ENCODE peak calls at places on chromosomes 16 and 17, in ten cellular contexts. Y is AG10803, Q is mesendoderm, I is HCT116, N is choroid plexus epithelial cell, X is BJ, D is mucosa of gallbladder, G is NCI-H1694 treated with DMSO at 0.1 percent for 48 hours, B is SJSA1, A is HepG2. E is an unnamed sample.
A peak's percentile ranks its signal among the peaks of the same experiment; 100 is the strongest.

GRCh38 chr16:66653581-66654350 is 42.8 kb downstream of the CMTM4 start:
- DNase-seq in Y (peak; percentile 49), B (no peak), D (no peak), X (no peak), G (no peak), I (no peak), N (peak; percentile 43), A (no peak), Q (no peak), E (no peak)

GRCh38 chr17:76953926-76954325 is 85.7 kb downstream of the MGAT5B start:
- DNase-seq in N (no peak), D (no peak), B (no peak), X (no peak), Y (no peak), I (no peak), G (no peak), A (no peak), Q (no peak), E (no peak)

GRCh38 chr17:49968380-49969133 is 433 bp upstream of the DLX4 start:
- DNase-seq in D (peak; percentile 38), X (peak; percentile 30), I (peak; percentile 75), Y (peak; percentile 76), B (peak; percentile 79), A (peak; percentile 54), Q (peak; percentile 93), N (peak; percentile 67), G (peak; percentile 81), E (no peak)

GRCh38 chr17:81119223-81120148 is 45.8 kb upstream of the PVALEF start:
- DNase-seq in A (no peak), I (peak; percentile 99), X (peak; percentile 17), B (peak; percentile 92), Y (peak; percentile 84), D (peak; percentile 88), Q (peak; percentile 98), N (peak; percentile 92), G (no peak), E (peak; percentile 88)

GRCh38 chr16:81543571-81543970 is 99.0 kb downstream of the CMIP start:
- DNase-seq in X (no peak), D (no peak), G (no peak), I (no peak), A (no peak), N (peak; percentile 54), Q (no peak), Y (no peak), B (no peak), E (no peak)

GRCh38 chr16:29804455-29805231 is 1.7 kb upstream of the MAZ start:
- DNase-seq in D (no peak), A (no peak), Q (peak; percentile 40), X (no peak), N (peak; percentile 58), G (no peak), B (peak; percentile 27), I (no peak), Y (peak; percentile 55), E (no peak)

GRCh38 chr16:179431-179830 is 828 bp upstream of the HBQ1 start:
- DNase-seq in Q (no peak), A (no peak), I (no peak), G (no peak), N (no peak), X (no peak), Y (no peak), D (no peak), B (no peak), E (no peak)

GRCh38 chr17:76153640-76154039 is 12.6 kb upstream of the FOXJ1 start:
- DNase-seq in D (no peak), Y (peak; percentile 11), A (peak; percentile 58), B (no peak), N (peak; percentile 56), G (no peak), Q (peak; percentile 58), I (no peak), X (no peak), E (no peak)

GRCh38 chr16:85350973-85351372 is 238.7 kb upstream of the CIBAR2 start:
- DNase-seq in Q (no peak), G (peak; percentile 97), A (no peak), B (peak; percentile 94), Y (peak; percentile 97), D (peak; percentile 96), N (peak; percentile 89), I (peak; percentile 97), X (peak; percentile 58), E (peak; percentile 92)

GRCh38 chr16:86669285-86669805 is 91.0 kb downstream of the FOXL1 start:
- DNase-seq in X (no peak), I (no peak), D (no peak), A (no peak), N (no peak), Y (no peak), Q (no peak), G (no peak), B (no peak), E (no peak)

GRCh38 chr17:44774271-44775135 is 15.7 kb downstream of the ADAM11 start:
- DNase-seq in Y (peak; percentile 60), I (peak; percentile 57), X (no peak), G (peak; percentile 75), N (peak; percentile 78), Q (peak; percentile 92), A (peak; percentile 83), B (peak; percentile 90), D (peak; percentile 87), E (peak; percentile 26)

GRCh38 chr17:19747829-19748806 is at the start of gene ALDH3A1:
- DNase-seq in A (peak; percentile 82), Q (no peak), B (no peak), N (no peak), X (no peak), I (no peak), G (no peak), Y (peak; percentile 69), D (peak; percentile 19), E (no peak)

GRCh38 chr16:17499223-17499902 is 28.6 kb upstream of the XYLT1 start:
- DNase-seq in D (no peak), N (no peak), Y (peak; percentile 69), G (no peak), B (no peak), Q (no peak), X (no peak), A (no peak), I (no peak), E (no peak)

GRCh38 chr17:8735336-8735939 is 9.2 kb downstream of the CCDC42 start:
- DNase-seq in B (no peak), N (no peak), Q (no peak), G (no peak), A (no peak), I (no peak), D (no peak), X (no peak), Y (no peak), E (no peak)

GRCh38 chr16:54175552-54176375 is 110.8 kb downstream of the IRX3 start:
- DNase-seq in D (no peak), X (no peak), N (peak; percentile 46), A (peak; percentile 97), Q (no peak), B (no peak), Y (peak; percentile 16), I (no peak), G (no peak), E (no peak)

GRCh38 chr16:2026461-2027023 is at the start of gene NHERF2:
- DNase-seq in A (no peak), Y (no peak), X (no peak), N (no peak), G (no peak), Q (no peak), I (no peak), B (no peak), D (no peak), E (no peak)

GRCh38 chr17:41873559-41874292 is 8.5 kb upstream of the KLHL11 start:
- DNase-seq in D (no peak), I (no peak), N (no peak), B (no peak), Y (peak; percentile 8), G (no peak), Q (no peak), A (no peak), X (no peak), E (no peak)

GRCh38 chr16:86496929-86497381 is 13.4 kb upstream of the FOXF1 start:
- DNase-seq in B (peak; percentile 83), Q (peak; percentile 34), D (no peak), A (no peak), G (no peak), X (no peak), Y (no peak), I (no peak), N (no peak), E (no peak)

GRCh38 chr17:76268991-76269981 is 4.1 kb downstream of the UBALD2 start:
- DNase-seq in B (no peak), A (no peak), D (no peak), X (no peak), I (no peak), Y (no peak), G (no peak), N (no peak), Q (no peak), E (no peak)

GRCh38 chr17:8758137-8758596 is at the start of gene SPDYE4:
- DNase-seq in G (no peak), N (no peak), D (no peak), Q (no peak), I (no peak), A (no peak), Y (no peak), X (no peak), B (no peak), E (no peak)

GRCh38 chr17:55614061-55614460 is 102.8 kb upstream of the SMIM36 start:
- DNase-seq in N (no peak), D (no peak), A (no peak), B (no peak), X (no peak), Q (no peak), Y (no peak), G (no peak), I (no peak), E (no peak)

GRCh38 chr17:47213540-47213939 is 4.4 kb downstream of the MYL4 start:
- DNase-seq in D (no peak), G (no peak), B (no peak), X (no peak), A (no peak), Y (no peak), Q (no peak), I (no peak), N (no peak), E (no peak)

GRCh38 chr17:27318228-27318627 is 24.3 kb downstream of the WSB1 start:
- DNase-seq in D (peak; percentile 16), A (no peak), X (no peak), I (no peak), Y (no peak), Q (no peak), G (no peak), B (no peak), N (no peak), E (no peak)

GRCh38 chr16:75462804-75463203 is 1.7 kb downstream of the TMEM170A start:
- DNase-seq in N (no peak), G (no peak), Q (no peak), X (no peak), A (no peak), Y (no peak), I (no peak), B (no peak), D (no peak), E (no peak)

GRCh38 chr16:67108489-67108888 is 1.3 kb upstream of the PHAF1 start:
- DNase-seq in G (no peak), Y (no peak), X (no peak), D (no peak), B (no peak), I (no peak), A (no peak), Q (no peak), N (no peak), E (no peak)

GRCh38 chr17:83079340-83079747 is at the start of gene METRNL:
- DNase-seq in Q (peak; percentile 45), B (no peak), G (peak; percentile 28), D (peak; percentile 79), I (no peak), A (no peak), X (no peak), Y (peak; percentile 70), N (peak; percentile 68), E (no peak)

GRCh38 chr17:75785016-75785769 is 587 bp downstream of the UNK start:
- DNase-seq in Y (peak; percentile 91), D (peak; percentile 93), X (no peak), Q (peak; percentile 97), I (peak; percentile 76), N (peak; percentile 95), G (peak; percentile 23), A (peak; percentile 87), B (peak; percentile 100), E (peak; percentile 73)

GRCh38 chr16:78490847-78491246 is 391.4 kb downstream of the WWOX start:
- DNase-seq in I (no peak), Y (no peak), D (no peak), G (no peak), X (no peak), A (no peak), B (no peak), N (no peak), Q (no peak), E (no peak)